ENCODE peak calls at places on chromosomes 13 and 19, in eight cellular contexts. S is tibial nerve; A is Peyer's patch; P is A549; U is cardiac muscle cell; N is RWPE1; L is PC-3; Q is CD4-positive, alpha-beta T cell. T is an unnamed sample.

GRCh38 chr13:29162638-29163037 is 342.5 kb downstream of the MTUS2 start:
- DNase-seq in P (no peak), L (peak), U (no peak), S (no peak), Q (no peak), A (no peak), N (no peak), T (no peak)

GRCh38 chr13:49604570-49604969 is 19.2 kb upstream of the RCBTB1 start:
- DNase-seq in Q (no peak), U (no peak), L (no peak), P (no peak), A (no peak), N (no peak), S (no peak), T (no peak)

GRCh38 chr13:40064154-40064713 is 408.8 kb downstream of the COG6 start:
- DNase-seq in Q (no peak), P (no peak), L (no peak), N (no peak), U (no peak), S (no peak), A (no peak), T (no peak)

GRCh38 chr19:11203194-11204075 is 6.1 kb upstream of the KANK2 start:
- DNase-seq in A (peak), P (peak), N (peak), S (peak), L (peak), U (peak), Q (peak), T (no peak)

GRCh38 chr19:50046649-50047503 is 21.1 kb downstream of the ZNF473 start:
- DNase-seq in P (no peak), U (peak), N (no peak), Q (peak), A (peak), S (peak), L (peak), T (no peak)

GRCh38 chr13:95239293-95239692 is 62.0 kb downstream of the ABCC4 start:
- DNase-seq in Q (no peak), U (no peak), A (no peak), L (no peak), N (no peak), P (no peak), S (no peak), T (no peak)

GRCh38 chr19:5539431-5539833 is 28.3 kb downstream of the TINCR start:
- DNase-seq in N (no peak), U (peak), Q (no peak), S (no peak), A (no peak), L (no peak), P (no peak), T (no peak)

GRCh38 chr13:60572003-60572792 is 175.2 kb downstream of the TDRD3 start:
- DNase-seq in U (no peak), A (no peak), N (peak), Q (no peak), P (no peak), S (no peak), L (peak), T (peak)

GRCh38 chr13:44108345-44108858 is 228.7 kb downstream of the LACC1 start:
- DNase-seq in L (peak), S (no peak), N (no peak), U (no peak), Q (no peak), P (peak), A (peak), T (no peak)

GRCh38 chr13:24183741-24184182 is 23.2 kb downstream of the SPATA13 start:
- DNase-seq in A (peak), P (no peak), L (no peak), N (no peak), S (no peak), Q (no peak), U (no peak), T (no peak)
- H3K27ac ChIP-seq in A (peak), P (peak), L (no peak), N (no peak), S (no peak), Q (no peak), U (no peak), T (no peak)

GRCh38 chr19:16116067-16116466 is 4.4 kb downstream of the RAB8A start:
- DNase-seq in P (no peak), Q (no peak), A (no peak), N (no peak), L (no peak), S (no peak), U (no peak), T (no peak)

GRCh38 chr19:16112778-16113177 is 1.1 kb downstream of the RAB8A start:
- DNase-seq in A (no peak), L (no peak), N (no peak), S (no peak), U (peak), Q (no peak), P (no peak), T (no peak)

GRCh38 chr19:16111909-16112752 is 442 bp downstream of the RAB8A start:
- DNase-seq in N (no peak), U (peak), A (no peak), S (no peak), L (no peak), P (no peak), Q (no peak), T (no peak)

GRCh38 chr19:16115309-16116039 is 3.8 kb downstream of the RAB8A start:
- DNase-seq in A (peak), L (no peak), P (no peak), U (no peak), S (no peak), Q (no peak), N (no peak), T (no peak)

GRCh38 chr19:16113727-16114126 is 2.0 kb downstream of the RAB8A start:
- DNase-seq in Q (no peak), L (no peak), P (no peak), N (no peak), S (no peak), A (no peak), U (no peak), T (no peak)
- H3K27ac ChIP-seq in Q (no peak), L (no peak), P (no peak), N (peak), S (no peak), A (peak), U (peak), T (no peak)

GRCh38 chr13:67367385-67367784 is 137.2 kb upstream of the PCDH9 start:
- DNase-seq in N (no peak), U (no peak), A (no peak), S (no peak), P (no peak), Q (no peak), L (no peak), T (no peak)

GRCh38 chr13:67377919-67378318 is 147.8 kb upstream of the PCDH9 start:
- DNase-seq in N (no peak), A (no peak), P (no peak), L (no peak), U (no peak), Q (no peak), S (no peak), T (no peak)

GRCh38 chr13:67369895-67370660 is 139.9 kb upstream of the PCDH9 start:
- DNase-seq in Q (no peak), A (no peak), U (no peak), N (peak), L (peak), S (no peak), P (no peak), T (no peak)

GRCh38 chr13:67374391-67374790 is 144.3 kb upstream of the PCDH9 start:
- DNase-seq in A (no peak), S (no peak), Q (no peak), N (no peak), U (no peak), P (no peak), L (no peak), T (no peak)

GRCh38 chr13:67372868-67373464 is 142.8 kb upstream of the PCDH9 start:
- DNase-seq in Q (no peak), A (no peak), L (no peak), P (no peak), U (peak), S (no peak), N (no peak), T (no peak)
- H3K27ac ChIP-seq in Q (no peak), A (no peak), L (no peak), P (no peak), U (no peak), S (no peak), N (no peak), T (no peak)

GRCh38 chr19:53581871-53582279 is 43.9 kb downstream of the ZNF331 start:
- DNase-seq in P (no peak), S (no peak), A (no peak), Q (no peak), U (no peak), N (no peak), L (no peak), T (no peak)
- H3K27ac ChIP-seq in P (no peak), S (no peak), A (no peak), Q (no peak), U (no peak), N (no peak), L (no peak), T (no peak)